ENCODE peak calls at places on chromosome 5, in eight cellular contexts. D is IMR-90, U is colonic mucosa, G is heart left ventricle, C is H7, F is left lung, T is esophagus squamous epithelium, J is adrenal gland. W is an unnamed sample. For H3K36me3, the result is how much of the 10 kb centered on the place peaks cover.

GRCh38 chr5:110803467-110804326 is 64.9 kb downstream of the SLC25A46 start:
- DNase-seq in U (no peak), T (no peak), D (no peak), G (no peak), F (no peak), J (no peak), C (no peak), W (no peak)

GRCh38 chr5:57494104-57495098 is 11.8 kb upstream of the ACTBL2 start:
- DNase-seq in T (peak), J (peak), G (peak), C (no peak), D (peak), F (peak), U (peak), W (peak)

GRCh38 chr5:98454407-98454806 is 319.1 kb upstream of the RGMB start:
- DNase-seq in G (no peak), U (no peak), F (no peak), T (no peak), C (no peak), J (no peak), D (peak), W (no peak)

GRCh38 chr5:170263906-170264305 is 31.1 kb downstream of the C5orf58 start:
- DNase-seq in J (no peak), T (no peak), F (no peak), G (no peak), D (no peak), U (no peak), C (no peak), W (no peak)

GRCh38 chr5:181186902-181187499 is 18.0 kb downstream of the TRIM7 start:
- DNase-seq in G (no peak), D (no peak), T (no peak), C (no peak), J (no peak), U (no peak), F (no peak), W (no peak)

GRCh38 chr5:163571755-163572154 is 66.3 kb downstream of the MAT2B start:
- DNase-seq in C (no peak), F (no peak), D (peak), G (peak), U (no peak), T (no peak), J (no peak), W (no peak)

GRCh38 chr5:88480766-88481499 is 212.3 kb upstream of the TMEM161B start:
- DNase-seq in F (no peak), G (no peak), T (no peak), U (no peak), C (no peak), J (no peak), D (no peak), W (no peak)

GRCh38 chr5:2753452-2754409 is 2.3 kb upstream of the IRX2 start:
- DNase-seq in F (no peak), G (no peak), U (no peak), T (no peak), C (peak), D (no peak), J (no peak), W (no peak)

GRCh38 chr5:33241826-33242225 is 198.9 kb upstream of the TARS1 start:
- DNase-seq in F (no peak), T (no peak), U (no peak), D (no peak), J (peak), C (no peak), G (no peak), W (peak)

GRCh38 chr5:146221234-146221633 is 17.8 kb downstream of the RBM27 start:
- DNase-seq in U (no peak), J (no peak), F (no peak), G (no peak), T (no peak), D (no peak), C (no peak), W (no peak)

GRCh38 chr5:61768692-61769281 is 436.7 kb downstream of the ZSWIM6 start:
- DNase-seq in J (peak), U (peak), G (no peak), F (no peak), T (no peak), D (peak), C (peak), W (peak)

GRCh38 chr5:153752890-153753289 is 262.4 kb downstream of the GRIA1 start:
- DNase-seq in J (no peak), G (no peak), U (no peak), D (no peak), F (no peak), T (no peak), C (no peak), W (no peak)

GRCh38 chr5:155064580-155064979 is 51.0 kb downstream of the KIF4B start:
- DNase-seq in F (no peak), T (no peak), J (no peak), U (no peak), G (no peak), C (no peak), D (no peak), W (no peak)

GRCh38 chr5:123344819-123345426 is 78.3 kb downstream of the CEP120 start:
- DNase-seq in U (no peak), F (no peak), T (no peak), G (no peak), D (peak), C (peak), J (peak), W (no peak)

GRCh38 chr5:56802235-56802634 is 13.1 kb upstream of the MAP3K1 start:
- DNase-seq in T (no peak), G (no peak), C (no peak), U (no peak), J (no peak), F (no peak), D (no peak), W (no peak)

DNA sequence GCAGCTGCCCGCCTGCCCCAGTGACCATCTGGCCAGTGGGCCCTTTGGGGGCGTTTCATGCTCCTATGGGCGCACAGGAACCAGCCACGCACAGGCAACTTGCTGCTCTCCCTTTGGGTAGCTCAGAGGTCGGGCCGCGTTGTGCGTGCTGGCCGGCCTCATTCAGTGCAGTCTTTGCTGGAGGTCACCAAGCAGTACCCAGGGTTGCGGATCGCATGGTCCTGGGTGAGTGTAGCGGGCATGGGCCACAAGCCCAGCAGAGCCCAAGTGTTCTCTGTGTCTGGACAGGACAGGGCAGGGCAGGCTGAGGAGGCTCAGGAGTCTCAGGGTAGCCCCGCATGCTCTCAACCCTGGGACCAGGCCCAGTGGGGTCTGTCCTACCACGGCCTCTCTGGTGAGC is 9.9 kb upstream of the MRNIP start:
- DNase-seq in C (peak), J (no peak), F (no peak), U (no peak), D (no peak), T (no peak), G (no peak), W (no peak)
- H3K36me3 ChIP-seq in C (under half), J (half or more), F (under half), U (under half), D (half or more), T (under half), G (half or more), W (under half)

GRCh38 chr5:150560401-150561191 is 52.7 kb downstream of the NDST1 start:
- DNase-seq in F (peak), G (peak), D (peak), T (peak), C (peak), U (peak), J (peak), W (peak)

GRCh38 chr5:150559701-150560100 is 51.8 kb downstream of the NDST1 start:
- DNase-seq in J (no peak), T (no peak), D (peak), G (no peak), F (no peak), C (no peak), U (no peak), W (no peak)

GRCh38 chr5:150558088-150558621 is 50.2 kb downstream of the NDST1 start:
- DNase-seq in D (no peak), T (no peak), U (no peak), F (no peak), G (no peak), J (no peak), C (no peak), W (no peak)

GRCh38 chr5:150557507-150557872 is 49.6 kb downstream of the NDST1 start:
- DNase-seq in C (no peak), D (no peak), U (no peak), F (no peak), T (no peak), G (no peak), J (no peak), W (no peak)

GRCh38 chr5:150559088-150559487 is 51.2 kb downstream of the NDST1 start:
- DNase-seq in F (no peak), D (no peak), C (no peak), T (no peak), U (no peak), G (no peak), J (no peak), W (no peak)
- H3K36me3 ChIP-seq in F (under half), D (under half), C (under half), T (under half), U (under half), G (under half), J (under half), W (under half)

GRCh38 chr5:138949223-138949574 is 74.1 kb upstream of the LRRTM2 start:
- DNase-seq in C (no peak), J (no peak), G (no peak), T (no peak), U (no peak), D (no peak), F (no peak), W (no peak)
- H3K36me3 ChIP-seq in C (under half), J (under half), G (under half), T (under half), U (under half), D (under half), F (under half), W (under half)

GRCh38 chr5:139419793-139420192 is 15.9 kb upstream of the SPATA24 start:
- DNase-seq in C (peak), U (peak), G (no peak), T (no peak), F (no peak), D (no peak), J (no peak), W (no peak)

GRCh38 chr5:139417214-139417613 is 13.3 kb upstream of the SPATA24 start:
- DNase-seq in T (no peak), U (no peak), D (peak), J (no peak), C (no peak), F (no peak), G (peak), W (no peak)

GRCh38 chr5:139416651-139417050 is 12.8 kb upstream of the SPATA24 start:
- DNase-seq in D (no peak), U (peak), J (no peak), C (no peak), T (no peak), G (no peak), F (no peak), W (no peak)

GRCh38 chr5:139418804-139419203 is 14.9 kb upstream of the SPATA24 start:
- DNase-seq in C (no peak), D (no peak), J (no peak), T (no peak), G (no peak), U (no peak), F (no peak), W (no peak)

DNA sequence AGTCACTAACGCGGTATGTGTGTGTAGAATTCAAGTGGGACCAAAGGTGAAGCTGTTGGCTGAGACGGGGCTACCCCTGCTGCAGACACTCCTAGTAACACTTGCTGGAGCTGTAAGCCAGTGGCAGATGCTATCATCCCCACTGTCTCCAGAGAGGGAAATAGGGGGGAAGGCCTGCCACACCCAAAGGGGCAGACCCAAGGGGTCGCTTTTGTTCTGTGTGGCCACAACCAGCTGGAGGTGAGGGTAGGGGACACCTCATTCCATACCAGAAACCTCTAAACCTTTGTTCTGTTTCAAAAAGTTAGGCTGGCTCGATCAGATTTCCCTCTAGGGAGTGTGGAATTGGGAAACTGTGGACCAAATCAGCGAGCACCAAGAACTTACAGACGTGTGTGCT is 15.3 kb upstream of the SPATA24 start:
- DNase-seq in D (no peak), J (no peak), G (no peak), U (no peak), C (no peak), F (no peak), T (no peak), W (no peak)
- H3K36me3 ChIP-seq in D (under half), J (under half), G (under half), U (under half), C (under half), F (under half), T (under half), W (under half)

DNA sequence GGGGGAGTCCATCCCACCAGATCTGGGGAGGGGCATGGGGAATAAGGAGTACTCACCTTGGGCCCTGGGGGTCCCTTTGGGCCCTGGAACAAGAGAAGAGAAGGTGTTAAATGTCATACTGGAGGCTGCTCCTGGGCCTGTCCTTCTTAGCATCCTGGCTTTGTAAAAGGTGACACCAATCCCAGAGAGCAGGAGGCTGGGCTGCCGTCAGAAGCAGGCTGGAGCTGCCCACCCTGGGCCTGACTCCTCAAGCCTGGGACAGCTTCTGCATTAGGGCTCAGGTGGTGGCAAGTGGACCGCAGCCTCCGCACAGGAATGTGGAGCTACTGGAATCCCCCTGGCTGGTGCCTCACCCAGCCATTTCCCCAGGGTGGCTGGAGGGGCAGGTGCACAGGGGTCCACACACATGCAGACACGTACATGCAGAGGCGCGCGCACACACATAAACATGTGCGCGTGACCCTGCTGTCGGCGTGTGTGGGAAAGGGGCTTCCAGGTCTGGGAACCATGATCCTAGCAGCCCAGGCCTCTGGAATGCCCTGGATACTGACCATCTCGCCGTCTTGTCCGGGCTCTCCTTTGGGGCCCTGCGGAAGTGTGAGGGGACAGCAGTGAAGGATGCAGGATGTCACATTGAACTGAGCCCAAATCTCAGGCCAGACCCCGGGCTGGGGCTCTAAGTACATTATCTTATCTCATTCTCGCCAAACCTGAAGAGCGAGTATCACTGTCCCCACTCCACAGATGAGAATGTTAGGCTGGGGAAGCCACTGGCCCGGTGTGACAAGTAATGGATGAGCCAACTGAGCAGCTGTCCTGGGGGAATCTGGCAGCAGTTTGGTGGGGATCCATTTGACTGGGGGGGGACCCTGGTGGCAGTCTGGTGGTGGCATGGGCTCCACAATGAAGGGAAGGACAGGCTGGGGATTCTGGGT is 29.3 kb upstream of the PHYKPL start:
- DNase-seq in U (no peak), C (no peak), J (no peak), G (no peak), T (no peak), F (no peak), D (no peak), W (no peak)
- H3K36me3 ChIP-seq in U (under half), C (under half), J (under half), G (under half), T (under half), F (under half), D (under half), W (under half)

DNA sequence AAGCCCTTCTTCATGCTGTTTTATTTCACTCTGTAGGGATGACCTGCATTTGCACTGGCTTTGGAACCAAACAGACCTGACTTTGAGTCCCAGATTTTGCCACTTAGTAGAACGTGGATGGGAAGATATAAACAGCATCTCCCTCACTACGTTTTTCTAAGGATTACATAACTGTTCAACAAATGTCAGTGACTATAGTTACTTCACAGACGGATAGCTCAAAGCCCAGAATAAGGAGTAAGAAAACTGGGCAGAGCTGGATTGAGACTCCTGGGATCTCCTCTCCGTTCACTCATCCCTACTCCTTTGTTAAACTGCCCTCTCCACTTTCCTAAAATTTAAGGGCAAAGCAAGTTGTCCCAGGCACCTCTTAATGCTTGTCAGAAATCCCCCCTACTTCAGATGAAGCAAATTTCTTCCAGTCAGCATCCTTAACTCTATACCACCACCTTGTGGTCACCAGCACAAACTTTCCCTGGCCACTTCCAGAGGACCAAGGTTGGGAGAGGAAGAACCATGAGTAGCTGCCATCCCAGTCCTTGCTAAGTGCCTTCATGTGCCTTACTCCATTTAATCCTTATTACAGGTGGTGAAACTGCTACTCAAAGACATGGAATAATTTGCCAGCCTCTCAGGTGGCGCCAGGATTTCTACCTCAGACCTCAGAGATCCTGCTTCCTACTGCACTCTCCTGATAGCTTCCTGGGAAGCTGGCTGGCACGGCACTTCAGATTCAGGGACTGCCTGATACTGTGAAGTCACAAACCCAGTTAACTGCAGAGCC is 38.4 kb downstream of the EGR1 start:
- DNase-seq in G (peak), D (peak), J (peak), F (no peak), C (peak), U (peak), T (no peak), W (peak)
- H3K36me3 ChIP-seq in G (under half), D (under half), J (under half), F (under half), C (under half), U (under half), T (under half), W (under half)

GRCh38 chr5:14678773-14679334 is 14.3 kb downstream of the OTULIN start:
- DNase-seq in D (no peak), J (no peak), F (no peak), G (peak), U (no peak), T (no peak), C (no peak), W (no peak)
- H3K36me3 ChIP-seq in D (under half), J (under half), F (under half), G (under half), U (under half), T (under half), C (under half), W (under half)

GRCh38 chr5:177435847-177436536 is 9.5 kb downstream of the GRK6 start:
- DNase-seq in T (no peak), C (no peak), U (no peak), J (no peak), F (no peak), D (no peak), G (no peak), W (no peak)
- H3K36me3 ChIP-seq in T (under half), C (under half), U (under half), J (under half), F (under half), D (half or more), G (half or more), W (under half)